ENCODE peak calls at places on chromosomes 4 and X, in five cellular contexts. P, V, H, S and X are unnamed samples.

GRCh38 chr4:79042079-79042674 is 102.9 kb upstream of the PAQR3 start:
- DNase-seq in P (peak), V (no peak), H (peak), S (peak), X (peak)

GRCh38 chrX:80648023-80648422 is 161.7 kb downstream of the BRWD3 start:
- DNase-seq in P (no peak), V (no peak), H (no peak), S (no peak), X (peak)

GRCh38 chr4:40579983-40580382 is 49.7 kb downstream of the RBM47 start:
- DNase-seq in P (no peak), V (no peak), H (no peak), S (no peak), X (no peak)

GRCh38 chr4:112817933-112818921 is 181.3 kb downstream of the LARP7 start:
- DNase-seq in P (peak), V (peak), H (peak), S (no peak), X (peak)

GRCh38 chr4:27278615-27279014 is 418.0 kb downstream of the STIM2 start:
- DNase-seq in P (peak), V (no peak), H (no peak), S (peak), X (no peak)

GRCh38 chr4:123930971-123931370 is 534.4 kb downstream of the SPRY1 start:
- DNase-seq in P (peak), V (no peak), H (no peak), S (no peak), X (no peak)

GRCh38 chr4:7635971-7636508 is 201.3 kb upstream of the PSAPL1 start:
- DNase-seq in P (no peak), V (no peak), H (no peak), S (no peak), X (no peak)

GRCh38 chr4:7675136-7675535 is 240.4 kb upstream of the PSAPL1 start:
- DNase-seq in P (no peak), V (no peak), H (no peak), S (no peak), X (no peak)

GRCh38 chr4:68905598-68906237 is 45.9 kb downstream of the UGT2A3 start:
- DNase-seq in P (no peak), V (no peak), H (no peak), S (no peak), X (no peak)

GRCh38 chrX:122268353-122268752 is 915.7 kb upstream of the GRIA3 start:
- DNase-seq in P (no peak), V (no peak), H (no peak), S (no peak), X (no peak)

GRCh38 chr4:38620025-38620424 is 44.0 kb upstream of the KLF3 start:
- DNase-seq in P (no peak), V (no peak), H (no peak), S (no peak), X (no peak)

GRCh38 chr4:110982486-110982885 is 359.6 kb upstream of the PITX2 start:
- DNase-seq in P (no peak), V (no peak), H (no peak), S (no peak), X (no peak)

GRCh38 chr4:5474756-5475155 is 233.6 kb downstream of the EVC2 start:
- DNase-seq in P (no peak), V (no peak), H (no peak), S (no peak), X (no peak)

GRCh38 chr4:153114771-153115321 is 89.4 kb upstream of the TRIM2 start:
- DNase-seq in P (no peak), V (no peak), H (peak), S (no peak), X (no peak)

GRCh38 chr4:78768447-78769177 is 7.5 kb upstream of the BMP2K start:
- DNase-seq in P (peak), V (no peak), H (no peak), S (no peak), X (no peak)

GRCh38 chrX:152926279-152926678 is 28.4 kb downstream of the ZNF185 start:
- DNase-seq in P (peak), V (no peak), H (peak), S (peak), X (peak)

GRCh38 chr4:138090145-138090917 is 151.8 kb downstream of the SLC7A11 start:
- DNase-seq in P (peak), V (peak), H (peak), S (peak), X (peak)

GRCh38 chrX:20372533-20372932 is 105.8 kb upstream of the RPS6KA3 start:
- DNase-seq in P (no peak), V (no peak), H (no peak), S (no peak), X (no peak)

GRCh38 chr4:140152760-140153418 is 1.1 kb downstream of the MAML3 start:
- DNase-seq in P (no peak), V (no peak), H (no peak), S (peak), X (peak)
- TF ChIP-seq ZBTB33 in P (no peak), V (no peak), H (no peak), S (no peak), X (no peak)

DNA sequence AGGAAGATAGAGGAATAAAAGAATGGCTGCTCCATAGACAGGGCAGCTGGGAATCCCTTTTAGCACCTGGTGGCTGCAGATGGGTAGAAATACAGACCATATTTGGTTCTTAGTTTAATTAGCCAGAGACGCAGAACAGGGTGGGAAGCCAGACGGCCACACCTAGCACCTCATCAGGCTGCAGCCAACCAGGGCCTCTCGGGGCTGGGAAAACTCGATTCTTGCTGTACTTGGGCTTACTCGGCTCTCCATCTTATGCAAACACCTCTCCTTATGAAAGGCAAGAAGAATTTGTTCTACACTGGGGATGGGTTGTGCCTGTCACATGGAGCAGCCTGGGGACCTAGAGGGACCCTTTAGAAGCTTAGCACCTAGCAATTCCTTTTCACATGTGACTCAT is 19.7 kb downstream of the IRAK1 start:
- DNase-seq in P (no peak), V (no peak), H (no peak), S (no peak), X (no peak)
- TF ChIP-seq ZBTB33 in P (no peak), V (no peak), H (no peak), S (no peak), X (no peak)

GRCh38 chr4:80239480-80239879 is 27.0 kb upstream of the FGF5 start:
- DNase-seq in P (no peak), V (no peak), H (no peak), S (no peak), X (no peak)

GRCh38 chr4:80235451-80235850 is 31.0 kb upstream of the FGF5 start:
- DNase-seq in P (no peak), V (no peak), H (no peak), S (no peak), X (no peak)

GRCh38 chr4:80243274-80244018 is 23.0 kb upstream of the FGF5 start:
- DNase-seq in P (no peak), V (no peak), H (no peak), S (no peak), X (no peak)

GRCh38 chr4:80237992-80238391 is 28.5 kb upstream of the FGF5 start:
- DNase-seq in P (no peak), V (no peak), H (no peak), S (no peak), X (no peak)

DNA sequence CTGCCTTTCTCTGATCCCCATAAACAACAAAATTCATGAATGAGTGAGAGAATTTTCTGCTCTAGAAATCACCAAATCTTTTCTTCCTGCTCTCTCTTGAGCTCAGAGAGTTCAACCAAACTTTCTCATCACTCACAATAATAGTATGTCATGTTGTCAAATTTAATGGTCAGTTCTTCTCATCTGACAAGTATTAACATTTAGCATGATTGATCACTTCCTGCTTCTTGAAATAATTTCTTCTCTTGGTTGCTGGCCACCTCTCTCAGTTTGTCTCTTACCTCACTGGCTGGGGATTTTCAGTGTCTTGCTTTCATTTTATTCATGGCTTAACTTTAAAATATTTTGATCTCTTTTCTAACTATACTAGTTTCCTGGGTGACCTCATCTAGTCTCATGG is 25.5 kb upstream of the FGF5 start:
- DNase-seq in P (no peak), V (peak), H (no peak), S (no peak), X (no peak)
- TF ChIP-seq ZBTB33 in P (no peak), V (no peak), H (no peak), S (no peak), X (no peak)

DNA sequence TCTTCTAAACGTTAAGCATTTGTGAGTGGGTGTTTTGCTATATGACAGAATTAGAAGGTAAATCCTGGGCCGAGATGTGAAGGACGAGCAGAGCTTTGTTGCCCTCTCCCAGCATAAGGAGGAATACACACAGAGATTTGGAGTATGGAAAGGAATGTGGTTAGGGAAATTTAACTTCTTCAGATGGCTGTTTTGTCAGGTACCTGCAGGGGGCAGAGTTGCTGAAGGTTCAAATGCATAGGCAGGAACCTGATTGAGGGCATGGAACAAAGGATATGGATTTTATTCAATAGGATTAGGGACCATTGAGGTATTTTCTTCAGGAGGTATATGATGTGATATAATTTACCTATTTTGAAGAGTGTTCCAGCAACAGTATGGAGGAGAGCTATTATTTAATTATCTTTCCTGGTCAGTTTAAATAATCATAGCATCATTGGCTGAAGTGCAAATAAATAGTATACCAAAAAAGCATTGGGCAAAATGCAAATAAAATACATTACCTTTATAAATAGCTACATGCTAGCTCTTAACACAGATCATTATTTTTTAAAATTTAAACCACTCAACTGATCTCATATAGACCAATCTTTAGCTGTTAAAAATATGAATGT is 143.6 kb downstream of the SLIT2 start:
- DNase-seq in P (peak), V (no peak), H (peak), S (peak), X (no peak)
- TF ChIP-seq ZBTB33 in P (no peak), V (no peak), H (no peak), S (no peak), X (no peak)

GRCh38 chrX:39922926-39923325 is 174.8 kb downstream of the BCOR start:
- DNase-seq in P (no peak), V (no peak), H (no peak), S (no peak), X (no peak)

GRCh38 chrX:39927380-39927779 is 170.4 kb downstream of the BCOR start:
- DNase-seq in P (no peak), V (no peak), H (no peak), S (no peak), X (no peak)

GRCh38 chrX:39921838-39922237 is 175.9 kb downstream of the BCOR start:
- DNase-seq in P (no peak), V (no peak), H (no peak), S (no peak), X (no peak)

DNA sequence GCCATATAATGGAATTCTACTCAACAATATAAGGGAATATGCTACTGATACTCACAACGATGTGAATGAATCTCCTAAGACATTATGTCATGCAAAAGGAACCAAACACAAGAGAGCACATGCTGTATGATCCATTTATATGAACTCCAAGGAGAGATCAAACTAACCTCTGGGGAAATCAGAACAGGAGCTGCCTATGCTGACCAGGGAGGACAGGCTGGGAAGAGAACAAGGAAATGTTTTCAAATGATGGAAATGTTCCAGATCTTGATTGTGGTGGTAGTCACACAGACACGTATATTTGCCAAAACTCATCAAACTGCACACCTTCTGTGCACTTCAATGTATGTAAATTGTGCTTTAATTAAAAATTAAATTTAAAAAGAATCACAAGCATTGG is 175.3 kb downstream of the BCOR start:
- DNase-seq in P (no peak), V (no peak), H (no peak), S (no peak), X (no peak)
- TF ChIP-seq ZBTB33 in P (no peak), V (no peak), H (no peak), S (no peak), X (no peak)

GRCh38 chr4:183424109-183424751 is 20.2 kb upstream of the CDKN2AIP start:
- DNase-seq in P (no peak), V (no peak), H (no peak), S (no peak), X (no peak)
- TF ChIP-seq ZBTB33 in P (no peak), V (no peak), H (no peak), S (no peak), X (no peak)

DNA sequence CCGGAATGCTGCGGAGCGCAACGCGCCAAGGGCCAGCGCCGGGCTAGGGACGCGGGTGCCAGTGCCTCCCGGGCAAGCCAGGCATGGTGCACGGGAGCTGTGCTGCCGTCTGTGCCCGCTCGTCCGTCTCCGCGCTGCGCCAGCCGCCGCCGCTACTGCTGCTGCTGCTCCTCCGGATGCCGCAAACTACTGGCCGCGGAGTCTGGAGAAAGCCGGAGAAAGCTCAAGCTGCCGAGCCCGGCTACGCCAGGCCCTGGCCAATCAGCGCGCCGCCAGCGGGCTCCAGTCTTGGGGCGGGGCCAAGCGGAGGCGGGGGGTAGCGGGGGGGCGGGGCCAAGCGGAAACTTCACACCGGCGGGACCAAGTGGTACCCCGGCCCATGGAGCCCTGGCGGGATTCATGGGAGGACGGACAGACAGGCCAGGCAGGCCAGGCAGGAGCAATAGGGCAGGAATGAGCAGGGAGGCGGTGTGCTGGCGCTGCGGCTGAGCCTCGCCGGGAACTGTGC is at the start of gene PCDH19:
- DNase-seq in P (no peak), V (no peak), H (no peak), S (peak), X (peak)
- TF ChIP-seq ZBTB33 in P (no peak), V (no peak), H (no peak), S (no peak), X (no peak)